ENCODE peak calls at places on chromosomes 4 and X, in five cellular contexts. M, I, C, E and F are unnamed samples.

GRCh38 chr4:4995103-4995761 is 24.0 kb downstream of the CYTL1 start:
- DNase-seq in E (no peak), C (peak; percentile 40), M (no peak), I (peak; percentile 85), F (peak; percentile 88)

GRCh38 chr4:141705048-141705746 is 68.8 kb downstream of the IL15 start:
- DNase-seq in I (no peak), C (no peak), E (no peak), M (no peak), F (no peak)

GRCh38 chr4:185592438-185592837 is 57.1 kb upstream of the PDLIM3 start:
- DNase-seq in C (no peak), I (no peak), E (no peak), M (no peak), F (no peak)

GRCh38 chrX:16666541-16666940 is 16.6 kb downstream of the S100G start:
- DNase-seq in I (no peak), M (no peak), C (peak; percentile 20), E (no peak), F (no peak)

GRCh38 chrX:16444353-16444752 is 205.6 kb upstream of the S100G start:
- DNase-seq in E (no peak), I (no peak), M (no peak), C (no peak), F (no peak)

GRCh38 chr4:15656038-15656470 is 897 bp upstream of the FBXL5 start:
- DNase-seq in I (no peak), E (no peak), C (no peak), M (no peak), F (no peak)

GRCh38 chr4:139633661-139634060 is 32.0 kb upstream of the MGST2 start:
- DNase-seq in C (no peak), I (no peak), M (no peak), E (no peak), F (no peak)

GRCh38 chrX:151828434-151829080 is 84.1 kb upstream of the MAGEA4 start:
- DNase-seq in C (no peak), I (no peak), E (no peak), M (no peak), F (no peak)

GRCh38 chr4:99029852-99030251 is 34.3 kb downstream of the METAP1 start:
- DNase-seq in E (no peak), M (no peak), C (no peak), I (no peak), F (no peak)

GRCh38 chr4:74934016-74934821 is 1.3 kb downstream of the PARM1 start:
- DNase-seq in I (peak; percentile 81), C (peak; percentile 16), E (peak; percentile 58), M (no peak), F (no peak)

GRCh38 chr4:6271701-6272465 is 2.2 kb downstream of the WFS1 start:
- DNase-seq in M (no peak), I (peak; percentile 90), E (peak; percentile 87), C (peak; percentile 81), F (peak; percentile 76)

GRCh38 chr4:113637363-113637762 is 124.2 kb downstream of the CAMK2D start:
- DNase-seq in I (no peak), E (no peak), C (no peak), M (no peak), F (no peak)

GRCh38 chr4:183185018-183185417 is 86.0 kb downstream of the WWC2 start:
- DNase-seq in M (no peak), E (no peak), C (no peak), I (no peak), F (no peak)

GRCh38 chr4:75849459-75849858 is 52.8 kb downstream of the PPEF2 start:
- DNase-seq in C (no peak), E (peak; percentile 30), I (no peak), M (no peak), F (no peak)

GRCh38 chr4:10546-10870 is 42.6 kb upstream of the ZNF595 start:
- DNase-seq in C (no peak), E (no peak), I (no peak), M (no peak), F (no peak)

GRCh38 chr4:153560918-153561317 is 94.8 kb downstream of the TMEM131L start:
- DNase-seq in C (no peak), M (no peak), I (no peak), E (no peak), F (no peak)

GRCh38 chrX:47196098-47196497 is 2.5 kb downstream of the UBA1 start:
- DNase-seq in I (no peak), C (no peak), M (no peak), E (no peak), F (no peak)

GRCh38 chrX:73849054-73849453 is 286.1 kb downstream of the CHIC1 start:
- DNase-seq in I (no peak), M (no peak), E (no peak), C (no peak), F (no peak)

GRCh38 chr4:152485726-152486276 is 50.1 kb downstream of the FBXW7 start:
- DNase-seq in C (no peak), M (no peak), I (no peak), E (no peak), F (no peak)

GRCh38 chr4:169282429-169283113 is 11.8 kb upstream of the SH3RF1 start:
- DNase-seq in M (no peak), E (no peak), C (no peak), I (no peak), F (no peak)

GRCh38 chr4:65007841-65008439 is 598.7 kb upstream of the TECRL start:
- DNase-seq in C (peak; percentile 4), I (no peak), E (no peak), M (no peak), F (no peak)

GRCh38 chr4:42280327-42281095 is 116.8 kb upstream of the SHISA3 start:
- DNase-seq in I (no peak), C (no peak), M (no peak), E (no peak), F (no peak)

GRCh38 chr4:96913437-96914075 is 1073.7 kb downstream of the PDHA2 start:
- DNase-seq in C (no peak), E (no peak), M (no peak), I (no peak), F (no peak)

GRCh38 chr4:1593458-1593857 is 90.7 kb downstream of the FAM53A start:
- DNase-seq in I (no peak), M (no peak), C (no peak), E (no peak), F (peak; percentile 14)

GRCh38 chr4:187598246-187598645 is 397.3 kb upstream of the ZFP42 start:
- DNase-seq in M (no peak), E (no peak), C (no peak), I (no peak), F (no peak)

GRCh38 chrX:8504451-8504850 is 39.8 kb downstream of the VCX3B start:
- DNase-seq in E (no peak), M (no peak), C (peak; percentile 29), I (no peak), F (no peak)

GRCh38 chr4:174352405-174352804 is 68.7 kb downstream of the CEP44 start:
- DNase-seq in I (no peak), M (no peak), E (no peak), C (no peak), F (no peak)

GRCh38 chr4:24734511-24734910 is 60.9 kb upstream of the SOD3 start:
- DNase-seq in E (no peak), I (no peak), C (no peak), M (no peak), F (no peak)

GRCh38 chr4:8857682-8858187 is 13.9 kb downstream of the HMX1 start:
- DNase-seq in C (no peak), E (no peak), I (peak; percentile 67), M (no peak), F (no peak)

GRCh38 chr4:8859550-8860095 is 12.0 kb downstream of the HMX1 start:
- DNase-seq in M (no peak), I (no peak), E (no peak), C (no peak), F (no peak)

GRCh38 chr4:8856835-8857590 is 14.6 kb downstream of the HMX1 start:
- DNase-seq in C (no peak), E (no peak), I (peak; percentile 77), M (no peak), F (no peak)

GRCh38 chr4:8858925-8859210 is 12.8 kb downstream of the HMX1 start:
- DNase-seq in E (no peak), I (peak; percentile 43), M (no peak), C (no peak), F (no peak)

GRCh38 chr4:8858188-8858924 is 13.3 kb downstream of the HMX1 start:
- DNase-seq in E (no peak), C (no peak), I (peak; percentile 72), M (no peak), F (no peak)
- H3K4me3 ChIP-seq in E (no peak overlapping the region), C (no peak overlapping the region), I (no peak overlapping the region), M (peak overlapping the region; percentile 35), F (no peak overlapping the region)

GRCh38 chr4:118224239-118224829 is 128.5 kb downstream of the PRSS12 start:
- DNase-seq in I (no peak), E (no peak), M (no peak), C (no peak), F (no peak)
- TF ChIP-seq CTCF in I (peak; percentile 65), E (peak; percentile 42), M (peak; percentile 35), C (peak; percentile 72), F (peak; percentile 27)

GRCh38 chrX:23765868-23766267 is 17.1 kb upstream of the SAT1 start:
- DNase-seq in E (peak; percentile 24), C (no peak), I (no peak), M (no peak), F (no peak)

GRCh38 chrX:23765449-23765848 is 17.5 kb upstream of the SAT1 start:
- DNase-seq in E (no peak), C (no peak), I (no peak), M (no peak), F (no peak)

GRCh38 chrX:23766650-23767551 is 16.1 kb upstream of the SAT1 start:
- DNase-seq in I (no peak), M (no peak), C (no peak), E (peak; percentile 37), F (no peak)

GRCh38 chrX:23773601-23774175 is 9.3 kb upstream of the SAT1 start:
- DNase-seq in I (no peak), M (no peak), C (no peak), E (no peak), F (no peak)

GRCh38 chrX:23770142-23770541 is 12.8 kb upstream of the SAT1 start:
- DNase-seq in I (no peak), C (no peak), M (no peak), E (no peak), F (no peak)
- H3K27ac ChIP-seq in I (no peak overlapping the region), C (no peak overlapping the region), M (no peak overlapping the region), E (no peak overlapping the region), F (no peak overlapping the region)

DNA sequence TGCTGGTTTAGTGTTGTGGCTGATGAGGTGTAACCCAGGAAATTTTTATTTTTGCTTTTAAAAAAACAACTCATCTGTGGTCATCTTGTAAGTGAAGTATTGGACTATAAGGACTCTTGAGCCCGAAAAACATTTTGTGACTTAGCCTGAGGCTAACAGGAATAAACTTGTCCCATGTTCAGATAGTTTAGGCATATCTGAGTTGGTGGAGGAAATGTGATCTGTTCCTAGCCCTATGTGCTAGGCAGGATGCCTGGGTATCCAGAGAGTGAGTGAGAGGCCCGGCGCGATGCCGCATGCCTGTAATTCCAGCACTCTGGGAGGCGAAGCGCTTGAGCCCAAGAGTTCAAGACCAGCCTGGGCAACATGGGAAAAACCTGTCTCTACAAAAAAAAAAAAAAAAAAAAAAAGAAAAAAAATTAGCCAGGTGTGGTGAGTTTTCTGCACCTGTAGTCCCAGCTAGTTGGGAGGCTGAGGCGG is 3.7 kb downstream of the SMS start:
- DNase-seq in C (no peak), I (no peak), M (no peak), E (no peak), F (no peak)
- H3K4me3 ChIP-seq in C (no peak overlapping the region), I (no peak overlapping the region), M (no peak overlapping the region), E (no peak overlapping the region), F (no peak overlapping the region)